ENCODE peak calls at places on chromosomes 7 and 10, in ten cellular contexts. One of them, this sample, is unnamed.

GRCh38 chr7:75813781-75814236 is at the start of gene CCL24:
- DNase-seq in sciatic nerve: no peak
- DNase-seq in type B pancreatic cell: no peak
- DNase-seq in Karpas-422: no peak
- DNase-seq in NCI-H460: no peak
- DNase-seq in heart left ventricle: no peak
- DNase-seq in hypothalamus: no peak
- DNase-seq in pancreas: no peak
- DNase-seq in WTC11: no peak
- DNase-seq in EL: no peak
- DNase-seq in this sample: no peak

GRCh38 chr7:51452694-51453093 is 136.1 kb upstream of the COBL start:
- DNase-seq in Karpas-422: no peak
- DNase-seq in WTC11: no peak
- DNase-seq in sciatic nerve: no peak
- DNase-seq in heart left ventricle: no peak
- DNase-seq in hypothalamus: no peak
- DNase-seq in EL: no peak
- DNase-seq in NCI-H460: no peak
- DNase-seq in type B pancreatic cell: no peak
- DNase-seq in pancreas: no peak
- DNase-seq in this sample: no peak

GRCh38 chr10:28765641-28766040 is 88.3 kb downstream of the BAMBI start:
- DNase-seq in WTC11: no peak
- DNase-seq in pancreas: no peak
- DNase-seq in heart left ventricle: no peak
- DNase-seq in Karpas-422: no peak
- DNase-seq in type B pancreatic cell: no peak
- DNase-seq in NCI-H460: no peak
- DNase-seq in EL: no peak
- DNase-seq in sciatic nerve: no peak
- DNase-seq in hypothalamus: no peak
- DNase-seq in this sample: no peak

GRCh38 chr10:73460897-73461296 is 27.5 kb upstream of the MSS51 start:
- DNase-seq in sciatic nerve: no peak
- DNase-seq in EL: no peak
- DNase-seq in pancreas: no peak
- DNase-seq in hypothalamus: no peak
- DNase-seq in heart left ventricle: no peak
- DNase-seq in WTC11: no peak
- DNase-seq in Karpas-422: no peak
- DNase-seq in type B pancreatic cell: no peak
- DNase-seq in NCI-H460: no peak
- DNase-seq in this sample: no peak

GRCh38 chr7:651032-651728 is 75.3 kb upstream of the DNAAF5 start:
- DNase-seq in heart left ventricle: no peak
- DNase-seq in type B pancreatic cell: no peak
- DNase-seq in WTC11: no peak
- DNase-seq in NCI-H460: no peak
- DNase-seq in hypothalamus: no peak
- DNase-seq in pancreas: no peak
- DNase-seq in EL: no peak
- DNase-seq in sciatic nerve: no peak
- DNase-seq in Karpas-422: no peak
- DNase-seq in this sample: no peak

GRCh38 chr10:33952692-33953360 is 618.4 kb upstream of the NRP1 start:
- DNase-seq in Karpas-422: no peak
- DNase-seq in pancreas: no peak
- DNase-seq in NCI-H460: no peak
- DNase-seq in heart left ventricle: no peak
- DNase-seq in EL: peak
- DNase-seq in WTC11: no peak
- DNase-seq in type B pancreatic cell: no peak
- DNase-seq in sciatic nerve: no peak
- DNase-seq in hypothalamus: no peak
- DNase-seq in this sample: no peak

GRCh38 chr10:19872504-19873271 is 56.5 kb downstream of the PLXDC2 start:
- DNase-seq in Karpas-422: no peak
- DNase-seq in pancreas: no peak
- DNase-seq in NCI-H460: no peak
- DNase-seq in type B pancreatic cell: no peak
- DNase-seq in sciatic nerve: no peak
- DNase-seq in EL: no peak
- DNase-seq in heart left ventricle: no peak
- DNase-seq in WTC11: no peak
- DNase-seq in hypothalamus: no peak
- DNase-seq in this sample: no peak

GRCh38 chr7:90749774-90750173 is 153.7 kb downstream of the CDK14 start:
- DNase-seq in WTC11: no peak
- DNase-seq in EL: peak
- DNase-seq in type B pancreatic cell: no peak
- DNase-seq in Karpas-422: peak
- DNase-seq in pancreas: no peak
- DNase-seq in sciatic nerve: no peak
- DNase-seq in hypothalamus: no peak
- DNase-seq in NCI-H460: no peak
- DNase-seq in heart left ventricle: no peak
- DNase-seq in this sample: no peak

GRCh38 chr7:100914879-100915442 is 19.3 kb upstream of the ACHE start:
- DNase-seq in pancreas: no peak
- DNase-seq in WTC11: no peak
- DNase-seq in sciatic nerve: no peak
- DNase-seq in Karpas-422: no peak
- DNase-seq in heart left ventricle: no peak
- DNase-seq in NCI-H460: no peak
- DNase-seq in EL: no peak
- DNase-seq in hypothalamus: no peak
- DNase-seq in type B pancreatic cell: no peak
- DNase-seq in this sample: no peak

GRCh38 chr7:50729962-50730361 is 52.7 kb downstream of the GRB10 start:
- DNase-seq in hypothalamus: no peak
- DNase-seq in type B pancreatic cell: no peak
- DNase-seq in heart left ventricle: no peak
- DNase-seq in EL: peak
- DNase-seq in Karpas-422: no peak
- DNase-seq in NCI-H460: no peak
- DNase-seq in WTC11: no peak
- DNase-seq in pancreas: no peak
- DNase-seq in sciatic nerve: no peak
- DNase-seq in this sample: no peak

GRCh38 chr7:13894956-13895355 is 94.5 kb downstream of the ETV1 start:
- DNase-seq in sciatic nerve: no peak
- DNase-seq in hypothalamus: no peak
- DNase-seq in pancreas: no peak
- DNase-seq in WTC11: no peak
- DNase-seq in type B pancreatic cell: no peak
- DNase-seq in EL: no peak
- DNase-seq in heart left ventricle: no peak
- DNase-seq in NCI-H460: no peak
- DNase-seq in Karpas-422: no peak
- DNase-seq in this sample: no peak

GRCh38 chr10:124650820-124651401 is 93.3 kb downstream of the FAM53B start:
- DNase-seq in WTC11: no peak
- DNase-seq in pancreas: no peak
- DNase-seq in NCI-H460: no peak
- DNase-seq in EL: no peak
- DNase-seq in type B pancreatic cell: no peak
- DNase-seq in sciatic nerve: no peak
- DNase-seq in heart left ventricle: no peak
- DNase-seq in Karpas-422: no peak
- DNase-seq in hypothalamus: no peak
- DNase-seq in this sample: no peak

GRCh38 chr7:149283321-149283720 is 21.3 kb downstream of the ZNF783 start:
- DNase-seq in sciatic nerve: no peak
- DNase-seq in WTC11: no peak
- DNase-seq in EL: no peak
- DNase-seq in Karpas-422: no peak
- DNase-seq in heart left ventricle: no peak
- DNase-seq in pancreas: no peak
- DNase-seq in NCI-H460: no peak
- DNase-seq in type B pancreatic cell: no peak
- DNase-seq in hypothalamus: no peak
- DNase-seq in this sample: no peak